ENCODE peak calls at places on chromosomes 13 and 19, in ten cellular contexts. C, K, H, S, V, D, B, R, N and P are unnamed samples.

GRCh38 chr19:4028334-4029246 is 21.1 kb downstream of the PIAS4 start:
- DNase-seq in C (no peak), K (no peak), H (no peak), S (no peak), V (no peak), D (no peak), B (no peak), R (no peak), N (no peak), P (no peak)

GRCh38 chr13:79307866-79308298 is 98.2 kb downstream of the RBM26 start:
- DNase-seq in C (no peak), K (peak), H (no peak), S (no peak), V (no peak), D (peak), B (peak), R (peak), N (no peak), P (no peak)

GRCh38 chr19:7562646-7563393 is 27.3 kb downstream of the PNPLA6 start:
- DNase-seq in C (no peak), K (no peak), H (no peak), S (no peak), V (no peak), D (no peak), B (no peak), R (no peak), N (no peak), P (no peak)

GRCh38 chr19:35710784-35711723 is 6.7 kb downstream of the ZBTB32 start:
- DNase-seq in C (no peak), K (peak), H (no peak), S (peak), V (no peak), D (no peak), B (no peak), R (no peak), N (no peak), P (no peak)

GRCh38 chr13:110347535-110348308 is 40.6 kb downstream of the COL4A2 start:
- DNase-seq in C (no peak), K (no peak), H (no peak), S (no peak), V (no peak), D (peak), B (peak), R (no peak), N (no peak), P (no peak)

GRCh38 chr13:21060063-21060826 is 1.1 kb downstream of the LATS2 start:
- DNase-seq in C (no peak), K (no peak), H (no peak), S (peak), V (no peak), D (peak), B (peak), R (no peak), N (peak), P (peak)

GRCh38 chr13:51019026-51019425 is 92.0 kb downstream of the C13orf42 start:
- DNase-seq in C (no peak), K (no peak), H (no peak), S (no peak), V (no peak), D (no peak), B (no peak), R (no peak), N (no peak), P (no peak)

GRCh38 chr19:55247621-55248099 is 11.2 kb downstream of the PPP6R1 start:
- DNase-seq in C (no peak), K (no peak), H (no peak), S (peak), V (no peak), D (peak), B (peak), R (no peak), N (no peak), P (no peak)

GRCh38 chr19:31413353-31413752 is 64.1 kb upstream of the TSHZ3 start:
- DNase-seq in C (no peak), K (no peak), H (no peak), S (no peak), V (no peak), D (no peak), B (no peak), R (no peak), N (no peak), P (no peak)

DNA sequence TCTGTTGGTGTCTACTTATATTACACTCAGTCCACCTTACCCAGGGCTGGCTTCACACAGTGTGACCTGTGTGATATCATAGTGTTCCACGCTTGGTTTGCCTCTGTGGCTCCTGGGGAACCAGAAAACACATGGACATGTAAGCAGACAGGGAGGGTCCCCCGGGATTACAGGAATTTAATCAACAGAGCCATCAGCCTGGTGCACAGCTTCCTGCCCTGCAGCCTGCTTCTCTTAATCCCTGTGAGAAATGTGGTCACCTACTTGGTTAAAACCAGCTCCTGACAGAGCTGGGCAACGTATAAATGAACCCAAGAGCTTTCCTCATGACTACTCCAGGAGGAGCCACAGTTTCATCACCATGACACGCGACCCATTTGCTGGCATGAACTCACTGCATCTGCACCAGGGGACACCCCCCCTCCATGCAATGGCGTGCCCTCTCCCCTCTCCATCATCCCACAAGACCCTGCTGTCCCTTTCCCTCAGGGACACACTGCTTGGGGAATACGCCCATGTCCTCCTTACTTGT is 152.1 kb downstream of the UQCRFS1 start:
- DNase-seq in C (no peak), K (no peak), H (no peak), S (no peak), V (no peak), D (no peak), B (no peak), R (no peak), N (no peak), P (no peak)
- TF ChIP-seq CTCF in C (no peak), K (no peak), H (no peak), S (no peak), V (no peak), D (no peak), B (no peak), R (no peak), N (no peak), P (no peak)

DNA sequence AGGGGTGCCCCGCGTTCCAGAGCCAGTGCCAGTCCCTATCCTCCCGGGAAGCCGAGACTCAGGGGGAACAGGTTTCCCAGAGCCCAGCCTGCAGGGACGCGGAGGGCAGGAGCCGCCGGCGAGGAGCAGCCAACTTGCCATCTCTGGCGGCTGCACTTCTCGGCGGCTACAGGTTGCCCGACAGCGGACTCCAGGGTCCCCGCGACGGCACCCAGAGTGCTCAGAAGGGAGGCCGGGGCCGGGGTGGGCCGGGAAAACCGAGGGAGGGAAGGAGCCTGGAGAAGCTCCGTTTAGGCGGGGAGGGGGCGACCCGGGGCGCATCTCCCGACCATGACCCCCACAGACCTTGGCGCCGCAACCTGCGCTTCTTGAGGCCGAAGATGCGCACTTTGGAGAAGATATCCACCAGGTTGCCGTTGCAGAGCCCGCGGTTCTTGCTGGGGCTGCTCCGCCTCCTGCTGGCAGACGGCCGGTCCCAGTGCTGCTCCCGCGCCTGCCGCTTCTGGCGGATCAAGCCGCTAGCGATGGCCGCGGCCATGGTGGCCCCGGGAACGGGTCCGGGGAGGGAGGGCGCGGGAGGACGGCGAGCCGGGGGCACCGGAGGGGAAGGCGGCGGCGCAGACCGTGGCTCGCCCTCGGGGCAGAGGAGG is 463.8 kb downstream of the ITGBL1 start:
- DNase-seq in C (peak), K (no peak), H (no peak), S (no peak), V (no peak), D (peak), B (peak), R (no peak), N (peak), P (no peak)
- TF ChIP-seq CTCF in C (peak), K (no peak), H (no peak), S (no peak), V (no peak), D (peak), B (no peak), R (peak), N (peak), P (no peak)

DNA sequence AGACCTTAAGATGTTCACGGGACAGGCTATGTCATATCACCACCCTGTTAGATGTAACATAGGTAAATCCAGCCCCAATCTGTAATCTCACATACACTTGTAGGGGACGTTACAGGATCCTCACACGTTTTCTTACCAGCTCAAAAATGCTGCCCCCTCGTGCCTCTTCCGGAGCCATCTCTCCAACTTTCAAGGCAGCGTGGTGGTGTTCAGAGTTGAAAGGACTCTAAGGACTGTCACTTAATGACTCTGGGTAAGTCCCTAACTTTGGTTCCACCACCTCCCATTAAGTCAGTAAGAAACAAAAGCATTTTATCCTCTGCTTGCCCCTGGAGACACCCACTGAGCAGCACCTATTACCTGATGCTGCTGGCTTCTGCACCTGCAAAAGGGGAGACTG is 4.4 kb downstream of the MED26 start:
- DNase-seq in C (no peak), K (peak), H (no peak), S (no peak), V (no peak), D (no peak), B (no peak), R (no peak), N (no peak), P (no peak)
- TF ChIP-seq CTCF in C (no peak), K (peak), H (no peak), S (no peak), V (no peak), D (no peak), B (no peak), R (no peak), N (no peak), P (no peak)

GRCh38 chr13:53189162-53189561 is 160.5 kb downstream of the OLFM4 start:
- DNase-seq in C (no peak), K (no peak), H (no peak), S (no peak), V (no peak), D (no peak), B (no peak), R (no peak), N (no peak), P (no peak)
- TF ChIP-seq CTCF in C (no peak), K (no peak), H (no peak), S (no peak), V (no peak), D (no peak), B (no peak), R (no peak), N (no peak), P (no peak)

GRCh38 chr13:75566658-75567057 is 17.1 kb downstream of the UCHL3 start:
- DNase-seq in C (no peak), K (no peak), H (no peak), S (no peak), V (no peak), D (peak), B (peak), R (no peak), N (no peak), P (no peak)
- TF ChIP-seq CTCF in C (no peak), K (peak), H (no peak), S (no peak), V (no peak), D (no peak), B (peak), R (peak), N (no peak), P (no peak)

GRCh38 chr13:44433863-44434262 is 60.2 kb downstream of the SERP2 start:
- DNase-seq in C (no peak), K (no peak), H (no peak), S (no peak), V (no peak), D (no peak), B (no peak), R (no peak), N (no peak), P (no peak)
- TF ChIP-seq CTCF in C (no peak), K (no peak), H (no peak), S (no peak), V (no peak), D (no peak), B (no peak), R (no peak), N (no peak), P (no peak)

DNA sequence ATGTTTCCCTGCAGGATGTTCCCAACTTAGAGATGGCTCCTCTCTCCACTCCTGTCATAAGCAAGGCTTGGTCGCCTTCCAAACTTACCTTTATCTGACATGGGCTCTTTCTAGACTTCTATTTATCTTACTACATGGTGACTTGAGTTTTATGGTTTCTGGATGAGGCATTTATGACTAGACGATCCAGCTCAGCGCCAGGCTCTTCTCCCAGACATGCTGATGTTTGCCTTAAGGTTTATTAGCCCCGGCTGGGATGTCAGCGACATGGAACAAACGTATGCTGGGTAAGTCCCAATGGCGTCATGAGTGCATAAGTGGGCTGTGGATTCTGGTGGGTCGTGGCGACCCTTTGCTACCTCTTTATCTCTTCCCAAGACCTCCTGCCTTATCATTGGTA is 39.8 kb upstream of the SLC15A1 start:
- DNase-seq in C (no peak), K (no peak), H (no peak), S (no peak), V (no peak), D (no peak), B (no peak), R (no peak), N (no peak), P (no peak)
- TF ChIP-seq CTCF in C (no peak), K (no peak), H (no peak), S (no peak), V (no peak), D (no peak), B (no peak), R (no peak), N (no peak), P (no peak)

GRCh38 chr19:13576726-13577125 is 70.4 kb upstream of the CACNA1A start:
- DNase-seq in C (no peak), K (no peak), H (no peak), S (no peak), V (no peak), D (no peak), B (no peak), R (no peak), N (no peak), P (no peak)

GRCh38 chr19:13583753-13584152 is 77.5 kb upstream of the CACNA1A start:
- DNase-seq in C (no peak), K (no peak), H (no peak), S (no peak), V (no peak), D (no peak), B (no peak), R (no peak), N (no peak), P (no peak)

GRCh38 chr19:13574933-13575332 is 68.7 kb upstream of the CACNA1A start:
- DNase-seq in C (peak), K (no peak), H (no peak), S (no peak), V (no peak), D (no peak), B (peak), R (no peak), N (peak), P (no peak)

GRCh38 chr19:13583114-13583513 is 76.8 kb upstream of the CACNA1A start:
- DNase-seq in C (no peak), K (no peak), H (no peak), S (no peak), V (no peak), D (no peak), B (no peak), R (no peak), N (no peak), P (no peak)

GRCh38 chr19:13579388-13580060 is 73.2 kb upstream of the CACNA1A start:
- DNase-seq in C (no peak), K (no peak), H (no peak), S (no peak), V (no peak), D (peak), B (no peak), R (peak), N (no peak), P (no peak)
- TF ChIP-seq CTCF in C (peak), K (no peak), H (no peak), S (no peak), V (no peak), D (no peak), B (no peak), R (peak), N (no peak), P (no peak)

GRCh38 chr19:40888191-40888590 is 6.2 kb upstream of the CYP2A7 start:
- DNase-seq in C (no peak), K (no peak), H (no peak), S (no peak), V (no peak), D (no peak), B (no peak), R (no peak), N (no peak), P (no peak)
- TF ChIP-seq CTCF in C (no peak), K (no peak), H (no peak), S (no peak), V (no peak), D (no peak), B (no peak), R (no peak), N (no peak), P (no peak)

GRCh38 chr19:45403272-45403671 is 1.6 kb downstream of the PPP1R13L start:
- DNase-seq in C (no peak), K (no peak), H (no peak), S (no peak), V (no peak), D (no peak), B (no peak), R (no peak), N (no peak), P (no peak)

GRCh38 chr19:45404557-45405434 is at the start of gene PPP1R13L:
- DNase-seq in C (peak), K (peak), H (no peak), S (peak), V (peak), D (peak), B (peak), R (no peak), N (no peak), P (peak)

GRCh38 chr19:45405435-45406164 is 731 bp upstream of the PPP1R13L start:
- DNase-seq in C (peak), K (peak), H (peak), S (peak), V (peak), D (peak), B (peak), R (no peak), N (peak), P (peak)

GRCh38 chr19:45402469-45403070 is 2.3 kb downstream of the PPP1R13L start:
- DNase-seq in C (no peak), K (peak), H (no peak), S (peak), V (peak), D (peak), B (peak), R (no peak), N (peak), P (peak)

GRCh38 chr19:45403781-45404556 is 900 bp downstream of the PPP1R13L start:
- DNase-seq in C (peak), K (peak), H (no peak), S (peak), V (peak), D (no peak), B (peak), R (no peak), N (peak), P (no peak)
- TF ChIP-seq CTCF in C (peak), K (peak), H (no peak), S (peak), V (peak), D (peak), B (peak), R (peak), N (peak), P (peak)